ENCODE peak calls at places on chromosomes 6 and 20, in five cellular contexts. X is sigmoid colon, Q is ovary, R is stomach, C is tibial nerve. D is an unnamed sample. For H3K4me1, the result is how much of the 10 kb centered on the place peaks cover.

GRCh38 chr20:56764671-56765070 is 135.6 kb downstream of the TFAP2C start:
- DNase-seq in X (no peak), Q (no peak), R (no peak), C (no peak), D (no peak)

GRCh38 chr6:11496152-11497060 is 41.1 kb upstream of the TMEM170B start:
- DNase-seq in X (peak), Q (peak), R (peak), C (peak), D (no peak)

GRCh38 chr6:137241481-137242011 is 22.4 kb upstream of the IFNGR1 start:
- DNase-seq in X (no peak), Q (no peak), R (no peak), C (no peak), D (peak)

GRCh38 chr20:38272398-38272797 is 11.9 kb upstream of the KIAA1755 start:
- DNase-seq in X (peak), Q (no peak), R (no peak), C (no peak), D (no peak)

GRCh38 chr6:126797981-126798380 is 320.5 kb upstream of the RSPO3 start:
- DNase-seq in X (no peak), Q (no peak), R (no peak), C (no peak), D (no peak)

GRCh38 chr6:141164042-141164748 is 968.5 kb upstream of the GJE1 start:
- DNase-seq in X (no peak), Q (no peak), R (peak), C (no peak), D (no peak)

GRCh38 chr20:41509316-41509715 is 108.9 kb downstream of the CHD6 start:
- DNase-seq in X (no peak), Q (no peak), R (no peak), C (no peak), D (no peak)

GRCh38 chr6:10458287-10458686 is 43.4 kb upstream of the TFAP2A start:
- DNase-seq in X (no peak), Q (no peak), R (no peak), C (no peak), D (no peak)

GRCh38 chr6:6717008-6717763 is 128.7 kb downstream of the LY86 start:
- DNase-seq in X (no peak), Q (no peak), R (no peak), C (no peak), D (no peak)

GRCh38 chr6:1129141-1129540 is 182.8 kb upstream of the FOXQ1 start:
- DNase-seq in X (no peak), Q (no peak), R (no peak), C (no peak), D (no peak)

GRCh38 chr20:35598899-35599775 is 16.5 kb upstream of the SPAG4 start:
- DNase-seq in X (peak), Q (no peak), R (peak), C (no peak), D (no peak)

GRCh38 chr6:130783416-130784107 is 43.6 kb upstream of the SMLR1 start:
- DNase-seq in X (no peak), Q (no peak), R (no peak), C (no peak), D (no peak)

GRCh38 chr6:15615837-15616236 is 47.0 kb downstream of the DTNBP1 start:
- DNase-seq in X (no peak), Q (no peak), R (no peak), C (no peak), D (no peak)

GRCh38 chr20:37243937-37244571 is 17.6 kb downstream of the GHRH start:
- DNase-seq in X (peak), Q (no peak), R (peak), C (no peak), D (no peak)

GRCh38 chr6:19804362-19805145 is 32.6 kb upstream of the ID4 start:
- DNase-seq in X (peak), Q (peak), R (peak), C (peak), D (peak)

GRCh38 chr6:169263374-169263773 is 9.7 kb upstream of the THBS2 start:
- DNase-seq in X (no peak), Q (no peak), R (no peak), C (no peak), D (no peak)

GRCh38 chr20:25076201-25076600 is 5.7 kb downstream of the VSX1 start:
- DNase-seq in X (no peak), Q (no peak), R (no peak), C (no peak), D (no peak)

GRCh38 chr20:43955244-43956191 is 40.9 kb downstream of the TOX2 start:
- DNase-seq in X (no peak), Q (peak), R (no peak), C (no peak), D (no peak)

GRCh38 chr20:63750807-63751470 is 11.4 kb downstream of the SLC2A4RG start:
- DNase-seq in X (no peak), Q (no peak), R (no peak), C (no peak), D (no peak)

GRCh38 chr6:38750968-38751615 is 36.0 kb downstream of the DNAH8 start:
- DNase-seq in X (no peak), Q (no peak), R (no peak), C (no peak), D (no peak)

GRCh38 chr6:70166088-70166958 is 136.6 kb downstream of the COL9A1 start:
- DNase-seq in X (no peak), Q (no peak), R (peak), C (peak), D (no peak)

GRCh38 chr6:139108378-139108777 is 26.5 kb upstream of the HECA start:
- DNase-seq in X (no peak), Q (no peak), R (no peak), C (no peak), D (no peak)

GRCh38 chr20:38880952-38881735 is 45.1 kb upstream of the FAM83D start:
- DNase-seq in X (no peak), Q (no peak), R (no peak), C (no peak), D (no peak)

GRCh38 chr20:19456600-19457390 is 244.4 kb downstream of the SLC24A3 start:
- DNase-seq in X (no peak), Q (no peak), R (no peak), C (no peak), D (no peak)

GRCh38 chr20:4045741-4046140 is 30.4 kb upstream of the RNF24 start:
- DNase-seq in X (no peak), Q (no peak), R (no peak), C (no peak), D (no peak)

GRCh38 chr6:160030103-160030502 is 61.2 kb downstream of the IGF2R start:
- DNase-seq in X (peak), Q (peak), R (peak), C (peak), D (peak)

GRCh38 chr6:35188886-35189285 is 24.9 kb upstream of the SCUBE3 start:
- DNase-seq in X (no peak), Q (no peak), R (no peak), C (no peak), D (no peak)

GRCh38 chr6:72084992-72085569 is 198.7 kb downstream of the RIMS1 start:
- DNase-seq in X (no peak), Q (no peak), R (no peak), C (no peak), D (no peak)

GRCh38 chr20:43921227-43921780 is 6.7 kb downstream of the TOX2 start:
- DNase-seq in X (no peak), Q (no peak), R (no peak), C (no peak), D (no peak)

GRCh38 chr6:158047120-158047518 is 65.5 kb downstream of the SYNJ2 start:
- DNase-seq in X (no peak), Q (no peak), R (no peak), C (no peak), D (no peak)

GRCh38 chr20:20448891-20449290 is 81.0 kb downstream of the INSM1 start:
- DNase-seq in X (no peak), Q (no peak), R (no peak), C (no peak), D (no peak)

GRCh38 chr6:41565701-41566100 is 19.5 kb downstream of the FOXP4 start:
- DNase-seq in X (no peak), Q (no peak), R (no peak), C (no peak), D (no peak)

GRCh38 chr6:21742238-21742660 is 148.7 kb downstream of the SOX4 start:
- DNase-seq in X (no peak), Q (no peak), R (no peak), C (no peak), D (peak)

GRCh38 chr6:83431545-83432165 is 804 bp upstream of the ME1 start:
- DNase-seq in X (no peak), Q (no peak), R (peak), C (no peak), D (no peak)

GRCh38 chr6:97653517-97653916 is 370.5 kb upstream of the MMS22L start:
- DNase-seq in X (no peak), Q (no peak), R (no peak), C (no peak), D (no peak)

GRCh38 chr6:106799008-106799952 is 169.9 kb downstream of the QRSL1 start:
- DNase-seq in X (no peak), Q (no peak), R (no peak), C (no peak), D (no peak)

GRCh38 chr6:151288711-151289398 is 49.1 kb downstream of the AKAP12 start:
- DNase-seq in X (no peak), Q (no peak), R (no peak), C (no peak), D (no peak)

GRCh38 chr20:25372584-25373336 is 17.9 kb downstream of the ABHD12 start:
- DNase-seq in X (no peak), Q (no peak), R (no peak), C (no peak), D (no peak)

GRCh38 chr6:169269180-169270076 is 15.8 kb upstream of the THBS2 start:
- DNase-seq in X (peak), Q (peak), R (no peak), C (peak), D (peak)

GRCh38 chr20:2292711-2293110 is 3.1 kb upstream of the TGM3 start:
- DNase-seq in X (no peak), Q (no peak), R (no peak), C (no peak), D (no peak)
- H3K4me1 ChIP-seq in X (under half), Q (under half), R (under half), C (under half), D (under half)

GRCh38 chr6:155157101-155157500 is 106.7 kb upstream of the CLDN20 start:
- DNase-seq in X (no peak), Q (no peak), R (no peak), C (no peak), D (no peak)

GRCh38 chr6:155152211-155153076 is 111.4 kb upstream of the CLDN20 start:
- DNase-seq in X (no peak), Q (no peak), R (no peak), C (no peak), D (no peak)

GRCh38 chr6:155155787-155156447 is 107.9 kb upstream of the CLDN20 start:
- DNase-seq in X (no peak), Q (no peak), R (no peak), C (no peak), D (no peak)

GRCh38 chr6:155150967-155151671 is 112.7 kb upstream of the CLDN20 start:
- DNase-seq in X (no peak), Q (no peak), R (no peak), C (no peak), D (no peak)

DNA sequence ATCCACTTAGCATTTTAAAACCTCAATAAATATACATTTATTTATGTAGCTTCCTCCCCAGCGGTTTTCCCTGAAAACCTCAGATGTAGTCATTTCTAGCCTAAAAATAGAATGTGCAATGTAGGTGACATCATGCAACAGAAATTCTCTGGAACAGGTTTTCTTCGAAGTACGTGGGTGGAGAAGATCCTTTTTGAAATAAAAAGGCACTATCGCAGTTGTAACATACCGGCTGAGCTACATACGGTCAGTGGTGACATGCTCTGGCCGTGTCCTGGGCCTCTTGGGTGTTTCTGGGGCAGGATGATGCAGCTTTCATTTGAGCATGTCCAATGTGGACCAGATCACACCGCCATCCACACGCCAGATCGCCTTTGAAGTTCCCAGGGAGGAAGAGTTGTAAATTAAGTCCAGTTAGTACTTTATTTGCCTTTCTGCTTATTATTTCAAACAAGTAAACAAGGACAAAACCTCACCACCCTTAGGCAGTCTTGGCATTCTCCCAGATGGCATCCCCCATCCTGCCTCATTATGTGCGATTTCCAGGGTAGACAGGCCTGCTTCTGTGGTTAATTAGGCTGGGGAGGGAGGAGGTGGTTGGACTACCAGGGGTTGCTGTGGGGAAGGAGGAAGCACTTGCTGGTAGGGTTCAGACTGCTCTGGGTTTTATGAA is 109.5 kb upstream of the CLDN20 start:
- DNase-seq in X (no peak), Q (no peak), R (no peak), C (no peak), D (no peak)
- H3K27ac ChIP-seq in X (peak), Q (no peak), R (no peak), C (no peak), D (no peak)

GRCh38 chr20:62354811-62355341 is 12.2 kb downstream of the LAMA5 start:
- DNase-seq in X (peak), Q (peak), R (no peak), C (no peak), D (no peak)

GRCh38 chr20:62354031-62354808 is 12.9 kb downstream of the LAMA5 start:
- DNase-seq in X (no peak), Q (peak), R (no peak), C (no peak), D (no peak)

GRCh38 chr20:62356948-62357667 is 10.0 kb downstream of the LAMA5 start:
- DNase-seq in X (peak), Q (peak), R (no peak), C (no peak), D (no peak)

GRCh38 chr20:62356143-62356947 is 10.8 kb downstream of the LAMA5 start:
- DNase-seq in X (peak), Q (peak), R (no peak), C (no peak), D (no peak)

DNA sequence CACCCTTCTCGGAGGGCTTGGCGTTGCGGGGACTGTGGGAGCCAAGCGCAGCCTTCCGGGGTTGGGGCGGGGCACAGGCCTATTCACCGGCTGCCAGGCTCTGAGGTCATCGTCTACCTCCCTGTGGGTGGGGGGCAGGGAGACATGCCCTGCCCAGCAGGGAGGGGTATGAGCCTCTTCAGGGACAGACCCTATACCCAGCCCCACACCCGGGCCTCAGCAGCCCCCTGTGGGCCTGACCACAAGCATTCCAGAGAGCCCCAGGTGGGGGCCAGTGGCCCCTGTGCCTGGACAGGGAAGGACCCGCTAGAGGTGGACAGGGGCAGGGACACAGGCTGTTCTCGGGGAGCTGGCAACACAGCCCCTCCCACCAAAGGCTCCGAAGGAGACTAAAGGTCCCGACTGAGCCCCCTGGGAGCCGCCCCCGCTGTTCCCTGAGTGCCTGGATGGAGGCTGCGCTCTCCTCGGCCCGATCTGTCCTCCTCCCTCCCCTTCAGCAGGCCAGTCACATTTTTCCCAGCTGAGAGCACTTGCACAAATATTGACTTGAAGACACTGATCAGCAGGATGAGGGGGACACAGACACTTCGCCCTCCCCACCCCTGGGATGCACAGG is 11.5 kb downstream of the LAMA5 start:
- DNase-seq in X (peak), Q (peak), R (no peak), C (no peak), D (no peak)
- TF ChIP-seq EP300 in X (no peak), Q (no peak), R (no peak), C (no peak), D (no peak)

GRCh38 chr6:2630362-2630761 is 120.4 kb downstream of the MYLK4 start:
- DNase-seq in X (no peak), Q (peak), R (no peak), C (no peak), D (no peak)
- H3K4me1 ChIP-seq in X (under half), Q (under half), R (under half), C (under half), D (under half)

DNA sequence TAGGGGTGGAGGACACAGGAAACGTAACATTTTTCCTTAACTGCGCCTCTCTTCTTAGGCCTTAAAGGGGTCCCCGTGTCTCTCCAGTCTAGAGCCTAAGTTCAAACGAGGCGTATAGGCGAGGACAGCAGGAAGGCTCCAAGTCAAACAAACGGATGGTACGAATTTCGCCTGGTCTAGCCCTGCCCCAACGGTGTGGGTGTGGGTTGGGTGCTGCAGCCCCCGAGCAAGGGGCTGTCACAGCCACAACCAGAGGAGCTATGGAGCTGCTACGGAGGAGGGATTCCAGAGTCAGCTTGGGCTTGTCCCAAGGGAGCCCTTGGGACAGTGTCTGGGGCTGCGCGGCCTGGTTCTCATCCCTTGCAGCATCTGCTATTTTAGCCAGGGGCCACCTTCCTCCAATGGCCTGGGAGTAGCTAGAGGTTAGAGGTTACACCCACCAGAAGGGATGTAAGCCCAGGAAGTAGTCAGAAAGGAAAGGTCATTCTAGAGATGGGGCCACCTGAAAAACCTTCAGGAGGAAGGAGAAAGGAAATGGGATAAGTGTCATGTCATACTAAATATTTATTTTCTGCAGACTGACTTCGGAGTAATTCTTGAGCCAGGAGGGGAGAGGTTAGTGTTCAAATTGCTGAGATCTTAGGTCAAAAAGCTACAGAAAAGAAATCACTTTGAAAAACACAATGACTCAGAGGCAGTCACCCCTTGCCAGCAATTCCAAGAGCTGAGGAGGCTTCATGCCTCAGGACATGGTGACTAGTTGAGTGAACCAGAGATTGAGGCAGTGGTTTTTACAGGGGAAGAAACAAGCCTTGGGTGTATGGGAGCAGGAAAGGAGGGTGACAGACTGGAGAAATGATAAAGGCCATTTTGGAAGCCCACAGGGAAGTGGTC is 21.7 kb downstream of the VPS52 start:
- DNase-seq in X (peak), Q (peak), R (no peak), C (no peak), D (no peak)
- H3K27ac ChIP-seq in X (peak), Q (peak), R (peak), C (peak), D (peak)

GRCh38 chr6:142926494-142927273 is 18.3 kb downstream of the HIVEP2 start:
- DNase-seq in X (peak), Q (peak), R (peak), C (peak), D (peak)
- TF ChIP-seq EP300 in X (no peak), Q (no peak), R (no peak), C (peak), D (no peak)

D was measured in esophagus muscularis mucosa.